ENCODE peak calls at places on chromosomes 4 and X, in nine cellular contexts. W is CD8-positive, alpha-beta T cell; N is brain microvascular endothelial cell; B is Peyer's patch; T is aorta; E is HCT116; C is tibial artery; A is endothelial cell of umbilical vein; Z is naive thymus-derived CD4-positive, alpha-beta T cell. X is an unnamed sample.
A peak's percentile ranks its signal among the peaks of the same experiment; 100 is the strongest.

GRCh38 chr4:78552398-78553396 is 1.1 kb downstream of the ANXA3 start:
- DNase-seq in W (no peak), N (no peak), B (no peak), T (no peak), E (peak; percentile 88), C (no peak), A (peak; percentile 76), Z (no peak), X (peak; percentile 70)

GRCh38 chr4:1077711-1078477 is 35.5 kb downstream of the RNF212 start:
- DNase-seq in W (no peak), N (no peak), B (no peak), T (no peak), E (no peak), C (no peak), A (no peak), Z (no peak), X (no peak)

GRCh38 chr4:2910409-2910808 is 52.8 kb downstream of the NOP14 start:
- DNase-seq in W (no peak), N (no peak), B (no peak), T (no peak), E (no peak), C (no peak), A (no peak), Z (no peak), X (peak; percentile 84)

GRCh38 chrX:41116948-41117347 is 31.7 kb downstream of the USP9X start:
- DNase-seq in W (no peak), N (no peak), B (no peak), T (no peak), E (no peak), C (no peak), A (no peak), Z (no peak), X (no peak)

GRCh38 chrX:23626651-23627050 is 40.6 kb upstream of the PRDX4 start:
- DNase-seq in W (no peak), N (no peak), B (no peak), T (no peak), E (no peak), C (no peak), A (no peak), Z (no peak), X (peak; percentile 45)

GRCh38 chrX:46294234-46294633 is 251.0 kb downstream of the ZNF674 start:
- DNase-seq in W (no peak), N (peak; percentile 3), B (no peak), T (no peak), E (no peak), C (no peak), A (no peak), Z (no peak), X (no peak)

GRCh38 chr4:163939597-163939996 is 445.1 kb downstream of the TMA16 start:
- DNase-seq in W (no peak), N (no peak), B (no peak), T (no peak), E (no peak), C (no peak), A (no peak), Z (no peak), X (no peak)

GRCh38 chr4:74109894-74110605 is 11.1 kb upstream of the CXCL2 start:
- DNase-seq in W (no peak), N (peak; percentile 91), B (no peak), T (no peak), E (peak; percentile 60), C (no peak), A (no peak), Z (no peak), X (no peak)

GRCh38 chr4:122776916-122777315 is 44.4 kb downstream of the BBS12 start:
- DNase-seq in W (no peak), N (no peak), B (no peak), T (no peak), E (no peak), C (no peak), A (peak; percentile 74), Z (no peak), X (no peak)

GRCh38 chrX:87517571-87518141 is at the start of gene KLHL4:
- DNase-seq in W (no peak), N (peak; percentile 84), B (no peak), T (no peak), E (no peak), C (no peak), A (peak; percentile 92), Z (no peak), X (peak; percentile 24)

GRCh38 chr4:19729873-19730735 is 521.6 kb upstream of the SLIT2 start:
- DNase-seq in W (no peak), N (peak; percentile 82), B (no peak), T (no peak), E (no peak), C (no peak), A (peak; percentile 86), Z (no peak), X (no peak)

GRCh38 chr4:43112139-43112538 is 219.6 kb downstream of the GRXCR1 start:
- DNase-seq in W (no peak), N (no peak), B (no peak), T (no peak), E (no peak), C (no peak), A (no peak), Z (no peak), X (no peak)

GRCh38 chr4:152943673-152944072 is 7.5 kb downstream of the FHDC1 start:
- DNase-seq in W (no peak), N (peak; percentile 37), B (no peak), T (no peak), E (no peak), C (no peak), A (no peak), Z (no peak), X (no peak)

DNA sequence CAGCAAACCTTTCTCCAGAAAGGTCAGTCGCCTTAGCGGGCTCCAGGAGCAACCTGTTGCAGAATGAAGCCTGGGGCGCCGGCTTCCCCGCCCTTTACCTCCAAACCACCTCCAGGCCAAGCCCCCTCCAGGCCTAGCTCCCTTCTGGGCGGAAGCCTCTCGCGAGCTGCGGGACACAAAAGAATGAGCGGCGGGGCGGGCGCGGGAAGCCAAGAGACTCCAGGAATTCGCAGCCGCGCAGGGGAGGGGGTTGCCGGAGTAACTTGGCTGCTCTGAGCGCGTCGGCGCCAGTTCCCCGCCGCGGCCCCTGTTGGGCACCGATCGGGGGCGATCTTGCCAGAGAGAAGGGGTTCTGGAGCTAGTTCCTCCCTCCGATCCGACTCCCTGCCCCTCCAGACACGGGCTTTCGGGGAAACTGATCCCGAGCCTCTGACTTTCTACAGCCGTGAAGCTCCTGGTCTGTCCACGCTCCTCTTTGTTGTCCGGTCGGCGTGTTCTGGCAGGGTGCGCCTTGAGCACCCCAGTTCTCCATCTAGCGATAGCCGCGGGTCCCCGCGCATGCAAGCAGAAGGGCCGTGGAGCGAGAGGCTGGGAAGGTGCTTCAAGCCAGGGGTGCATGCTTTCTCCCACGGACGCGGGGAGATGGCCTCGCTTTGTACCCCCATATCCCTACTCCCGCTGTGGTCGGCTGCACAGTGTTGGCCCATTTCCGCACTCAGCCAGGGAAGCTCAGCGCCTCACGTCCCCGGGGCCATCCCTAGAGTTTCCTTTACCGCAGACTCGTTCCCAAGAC is 1.2 kb downstream of the PROM1 start:
- DNase-seq in W (no peak), N (no peak), B (peak; percentile 71), T (peak; percentile 62), E (no peak), C (no peak), A (peak; percentile 30), Z (no peak), X (peak; percentile 92)
- H3K4me3 ChIP-seq in W (peak overlapping the region; percentile 44), N (peak overlapping the region; percentile 33), B (peak overlapping the region; percentile 76), T (peak overlapping the region; percentile 50), E (peak overlapping the region; percentile 65), C (peak overlapping the region; percentile 53), A (peak overlapping the region; percentile 5), Z (peak overlapping the region; percentile 27), X (peak overlapping the region; percentile 87)

DNA sequence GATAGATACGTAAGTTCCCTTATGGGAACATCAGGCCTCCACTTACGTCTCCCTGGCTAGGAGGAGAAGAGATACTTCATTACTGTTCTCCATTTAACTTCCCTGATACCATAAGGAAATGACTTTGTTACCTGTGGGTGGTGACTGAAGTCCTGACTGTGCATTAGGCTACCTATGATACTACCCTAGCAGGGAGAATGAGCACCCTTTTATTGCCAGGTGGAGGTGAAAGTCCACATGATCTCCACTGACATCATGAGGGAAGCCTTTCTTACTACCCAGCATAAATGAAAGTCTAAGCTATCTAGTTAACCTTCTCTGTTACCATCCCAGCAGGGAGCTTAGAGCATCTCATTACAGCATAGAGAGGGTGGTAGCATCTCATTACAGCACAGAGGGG is 24.4 kb upstream of the LAMTOR3 start:
- DNase-seq in W (no peak), N (no peak), B (no peak), T (no peak), E (no peak), C (no peak), A (no peak), Z (no peak), X (no peak)
- H3K27me3 ChIP-seq in W (no peaks in the 10 kb centered on the region), N (no peaks in the 10 kb centered on the region), B (no peaks in the 10 kb centered on the region), T (no peaks in the 10 kb centered on the region), E (no peaks in the 10 kb centered on the region), C (no peaks in the 10 kb centered on the region), A (no peaks in the 10 kb centered on the region), Z (no peaks in the 10 kb centered on the region), X (no peaks in the 10 kb centered on the region)

DNA sequence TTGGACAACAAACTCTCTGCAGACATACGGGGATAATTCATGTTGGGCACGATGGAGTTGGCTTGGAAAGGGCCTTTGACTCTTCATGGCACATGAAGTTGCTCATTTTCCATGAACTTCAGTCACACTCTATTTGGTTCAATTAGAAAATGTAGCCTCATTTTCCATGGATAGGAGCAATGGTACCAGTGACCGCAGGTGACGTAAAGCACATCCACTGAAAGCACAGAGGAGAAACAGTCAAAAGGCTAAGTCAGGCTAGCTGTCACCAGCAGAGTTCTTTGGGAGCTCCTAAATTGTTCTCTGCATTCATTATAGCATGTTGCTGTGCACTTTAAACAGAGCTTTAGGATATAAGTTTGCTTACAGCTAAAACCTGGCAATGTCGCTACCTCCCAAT is 39.9 kb upstream of the MAP3K15 start:
- DNase-seq in W (no peak), N (no peak), B (no peak), T (no peak), E (no peak), C (no peak), A (no peak), Z (no peak), X (no peak)
- H3K36me3 ChIP-seq in W (no peaks in the 10 kb centered on the region), N (no peaks in the 10 kb centered on the region), B (no peaks in the 10 kb centered on the region), T (no peaks in the 10 kb centered on the region), E (no peaks in the 10 kb centered on the region), C (no peaks in the 10 kb centered on the region), A (no peaks in the 10 kb centered on the region), Z (peaks cover 6% of the 10 kb centered on the region), X (no peaks in the 10 kb centered on the region)

DNA sequence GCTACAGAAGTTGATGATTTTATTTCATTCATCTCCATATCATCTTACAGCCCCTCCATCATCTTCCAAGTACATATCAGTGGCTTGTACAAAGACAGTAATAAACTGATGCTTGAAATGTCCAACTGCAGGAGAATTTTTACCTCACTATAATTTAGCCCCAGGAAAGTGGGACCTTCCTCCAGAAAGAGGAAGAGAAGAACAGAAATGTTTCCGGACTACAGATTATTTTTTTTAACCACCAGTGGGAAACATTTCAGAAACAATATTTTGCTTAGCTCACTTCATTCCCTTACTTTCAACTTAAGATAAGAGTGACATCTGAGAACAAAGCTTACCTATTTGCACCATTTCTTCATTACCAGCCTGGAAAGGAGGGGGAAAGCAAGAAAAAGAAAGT is 2.0 kb downstream of the ADAMTS3 start:
- DNase-seq in W (no peak), N (no peak), B (no peak), T (no peak), E (no peak), C (no peak), A (peak; percentile 3), Z (no peak), X (no peak)
- H3K4me3 ChIP-seq in W (no peak overlapping the region), N (peak overlapping the region; percentile 73), B (no peak overlapping the region), T (peak overlapping the region; percentile 14), E (no peak overlapping the region), C (peak overlapping the region; percentile 63), A (no peak overlapping the region), Z (no peak overlapping the region), X (no peak overlapping the region)

GRCh38 chr4:6991249-6991648 is 51.9 kb upstream of the TADA2B start:
- DNase-seq in W (no peak), N (no peak), B (no peak), T (no peak), E (no peak), C (no peak), A (no peak), Z (no peak), X (no peak)
- H3K27me3 ChIP-seq in W (no peaks in the 10 kb centered on the region), N (no peaks in the 10 kb centered on the region), B (no peaks in the 10 kb centered on the region), T (no peaks in the 10 kb centered on the region), E (no peaks in the 10 kb centered on the region), C (no peaks in the 10 kb centered on the region), A (no peaks in the 10 kb centered on the region), Z (no peaks in the 10 kb centered on the region), X (no peaks in the 10 kb centered on the region)